ENCODE peak calls at places on chromosome 9, in four cellular contexts. B is A673, D is psoas muscle, Z is cardiac fibroblast. F is an unnamed sample.

GRCh38 chr9:93132946-93133640 is 958 bp downstream of the NINJ1 start:
- DNase-seq in B (no peak), D (no peak), Z (no peak), F (no peak)

GRCh38 chr9:121288874-121289553 is 21.1 kb downstream of the GSN start:
- DNase-seq in B (peak), D (peak), Z (peak), F (no peak)

GRCh38 chr9:134157378-134157885 is 6.9 kb downstream of the RNU6ATAC start:
- DNase-seq in B (no peak), D (no peak), Z (no peak), F (no peak)

GRCh38 chr9:98326402-98327248 is 71.2 kb upstream of the TBC1D2 start:
- DNase-seq in B (no peak), D (no peak), Z (peak), F (no peak)

GRCh38 chr9:110877376-110877775 is 160.9 kb downstream of the LPAR1 start:
- DNase-seq in B (no peak), D (no peak), Z (no peak), F (no peak)

GRCh38 chr9:706606-707451 is 134.7 kb upstream of the DMRT1 start:
- DNase-seq in B (peak), D (peak), Z (peak), F (peak)

GRCh38 chr9:81720450-81721086 is 31.2 kb upstream of the TLE1 start:
- DNase-seq in B (no peak), D (no peak), Z (no peak), F (no peak)

GRCh38 chr9:76876098-76876497 is 29.8 kb downstream of the PRUNE2 start:
- DNase-seq in B (no peak), D (no peak), Z (peak), F (no peak)

GRCh38 chr9:109907400-109907799 is 127.4 kb downstream of the PALM2AKAP2 start:
- DNase-seq in B (no peak), D (no peak), Z (peak), F (no peak)

GRCh38 chr9:35980289-35981011 is 22.5 kb upstream of the OR2S2 start:
- DNase-seq in B (no peak), D (no peak), Z (no peak), F (no peak)

GRCh38 chr9:20788526-20789421 is 104.7 kb downstream of the FOCAD start:
- DNase-seq in B (peak), D (no peak), Z (no peak), F (peak)

GRCh38 chr9:126543490-126543889 is 70.2 kb upstream of the LMX1B start:
- DNase-seq in B (no peak), D (no peak), Z (no peak), F (no peak)

GRCh38 chr9:89021154-89021803 is 30.0 kb downstream of the S1PR3 start:
- DNase-seq in B (no peak), D (peak), Z (peak), F (no peak)

GRCh38 chr9:114287001-114287762 is 35.7 kb upstream of the ORM1 start:
- DNase-seq in B (peak), D (peak), Z (no peak), F (peak)

GRCh38 chr9:135714242-135715055 is 12.5 kb downstream of the KCNT1 start:
- DNase-seq in B (no peak), D (no peak), Z (no peak), F (peak)

GRCh38 chr9:2017209-2017458 is 2.0 kb downstream of the SMARCA2 start:
- DNase-seq in B (peak), D (no peak), Z (no peak), F (no peak)

GRCh38 chr9:93654351-93654961 is 78.1 kb downstream of the PHF2 start:
- DNase-seq in B (no peak), D (peak), Z (no peak), F (peak)

GRCh38 chr9:89605181-89606048 is 603 bp downstream of the GADD45G start:
- DNase-seq in B (peak), D (peak), Z (peak), F (peak)

DNA sequence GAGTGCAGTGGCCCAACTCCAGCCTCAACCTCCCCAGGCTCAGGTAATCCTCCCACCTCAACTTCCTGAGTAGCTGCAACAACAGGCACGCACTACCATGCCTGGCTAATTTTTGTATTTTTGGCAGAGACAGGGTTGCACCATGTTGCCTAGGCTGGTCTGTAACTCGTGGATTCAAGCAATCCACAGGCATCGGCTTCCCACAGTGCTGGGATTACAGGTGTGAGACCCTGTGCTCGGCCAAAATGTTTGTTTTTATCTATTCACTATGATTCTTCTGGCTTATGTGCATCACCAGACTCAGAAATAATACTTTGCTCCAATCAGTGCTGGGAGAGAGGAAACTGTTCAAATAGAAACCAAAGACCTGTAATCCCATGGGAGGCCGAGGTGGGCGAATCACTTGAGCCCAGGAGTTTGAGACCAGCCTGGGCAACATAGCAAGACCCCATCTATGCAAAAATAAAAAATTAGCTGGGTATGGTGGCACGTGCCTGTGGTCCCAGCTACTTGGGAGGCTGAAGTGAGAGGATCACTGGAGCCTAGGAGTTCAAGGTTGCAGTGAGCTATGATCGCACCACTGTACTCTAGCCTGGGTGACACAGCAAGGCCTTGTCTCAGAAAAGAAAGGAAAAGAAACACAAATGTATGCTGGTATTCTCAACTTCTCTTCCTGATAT is 4.4 kb downstream of the PIP5K1B start:
- DNase-seq in B (no peak), D (no peak), Z (no peak), F (no peak)
- H3K4me3 ChIP-seq in B (no peak), D (no peak), Z (no peak), F (no peak)

GRCh38 chr9:129889936-129890717 is 54.9 kb downstream of the USP20 start:
- DNase-seq in B (no peak), D (no peak), Z (no peak), F (no peak)
- H3K4me3 ChIP-seq in B (no peak), D (no peak), Z (no peak), F (no peak)

GRCh38 chr9:13568851-13569618 is 289.5 kb upstream of the MPDZ start:
- DNase-seq in B (no peak), D (peak), Z (peak), F (no peak)
- H3K4me3 ChIP-seq in B (no peak), D (peak), Z (no peak), F (no peak)

GRCh38 chr9:21965401-21965951 is 28.7 kb downstream of the CDKN2A start:
- DNase-seq in B (no peak), D (peak), Z (peak), F (peak)
- H3K4me3 ChIP-seq in B (no peak), D (peak), Z (peak), F (peak)

GRCh38 chr9:37026936-37027581 is 7.0 kb downstream of the PAX5 start:
- DNase-seq in B (peak), D (no peak), Z (no peak), F (peak)
- H3K4me3 ChIP-seq in B (peak), D (peak), Z (no peak), F (peak)

DNA sequence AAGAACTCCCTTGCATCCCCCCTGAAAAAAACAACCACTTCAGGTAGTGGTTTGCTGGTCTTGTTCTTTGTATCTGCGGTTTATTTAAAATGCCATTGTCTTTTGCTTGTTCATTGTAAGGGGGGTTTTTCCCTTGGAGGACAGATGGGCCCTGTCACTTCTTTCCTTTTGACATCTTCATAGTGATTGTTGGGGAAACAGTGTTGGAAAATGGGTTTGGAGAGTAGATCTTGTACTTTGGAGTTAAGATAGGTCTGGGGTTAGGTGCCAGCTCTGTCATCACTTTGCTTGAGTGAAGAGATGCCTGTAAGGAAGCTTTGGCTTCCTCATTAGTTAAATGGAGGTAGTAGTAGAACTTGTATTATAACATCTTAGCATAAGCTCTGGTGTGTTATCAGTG is 112.4 kb downstream of the KDM4C start:
- DNase-seq in B (no peak), D (no peak), Z (no peak), F (no peak)
- H3K4me3 ChIP-seq in B (no peak), D (no peak), Z (no peak), F (no peak)

DNA sequence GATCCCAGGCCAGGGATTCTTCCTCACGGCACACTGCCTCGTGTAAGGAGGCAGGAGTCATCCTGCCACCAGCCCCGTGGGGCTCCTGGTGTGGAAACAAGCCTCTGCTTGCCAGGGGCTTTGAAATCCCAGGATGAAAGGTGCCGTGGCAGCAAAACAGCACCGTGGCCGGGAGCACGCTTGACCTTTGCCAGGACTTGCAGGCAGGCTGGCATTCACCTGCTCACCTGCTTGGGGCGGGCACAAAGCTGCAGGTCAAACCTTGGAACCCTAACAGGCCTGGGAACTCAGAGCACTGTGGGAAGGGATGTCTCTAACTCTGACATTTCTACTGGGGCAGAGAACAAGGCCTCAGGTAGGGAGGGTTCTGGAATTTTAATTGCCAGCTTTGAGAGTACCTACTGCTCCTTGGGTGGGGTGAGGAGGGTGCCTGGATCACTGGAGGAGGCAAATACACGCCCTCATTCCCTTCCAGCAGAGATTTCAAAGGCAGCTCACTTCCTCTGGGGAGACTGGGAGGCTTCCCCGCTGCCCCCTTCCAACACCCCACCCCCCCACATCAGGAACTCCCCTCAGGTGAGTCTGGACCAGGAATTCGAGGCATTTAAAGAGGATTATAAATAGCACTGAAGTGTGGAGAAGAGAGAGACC is 45.6 kb upstream of the STXBP1 start:
- DNase-seq in B (no peak), D (no peak), Z (no peak), F (no peak)
- H3K4me3 ChIP-seq in B (peak), D (peak), Z (peak), F (no peak)

F was measured in BE2C.